ENCODE peak calls at places on chromosomes 13 and 19, in nine cellular contexts. L is CD8-positive, alpha-beta T cell; D is K562; B is neuronal stem cell; R is aorta; E is psoas muscle; G is heart right ventricle; V is caudate nucleus; W is coronary artery. Z is an unnamed sample.

GRCh38 chr13:85896516-85897450 is 97.6 kb upstream of the SLITRK6 start:
- DNase-seq in R (no peak), B (no peak), E (no peak), W (no peak), G (no peak), L (no peak), D (no peak), V (no peak), Z (no peak)

GRCh38 chr13:111919826-111920225 is 147.1 kb upstream of the SOX1 start:
- DNase-seq in D (no peak), L (no peak), R (no peak), E (no peak), V (no peak), B (no peak), W (peak), G (no peak), Z (no peak)

GRCh38 chr13:98856983-98857382 is 104.5 kb upstream of the SLC15A1 start:
- DNase-seq in E (no peak), B (no peak), L (no peak), G (no peak), D (no peak), V (no peak), R (no peak), W (no peak), Z (peak)

GRCh38 chr19:2797280-2797679 is 12.0 kb downstream of the THOP1 start:
- DNase-seq in W (no peak), E (no peak), L (no peak), V (no peak), D (no peak), R (no peak), B (no peak), G (no peak), Z (no peak)

GRCh38 chr19:13029301-13029880 is 34.1 kb downstream of the NFIX start:
- DNase-seq in W (no peak), L (no peak), R (no peak), D (no peak), V (no peak), E (no peak), G (no peak), B (no peak), Z (no peak)

GRCh38 chr13:100646030-100646673 is 28.4 kb downstream of the TMTC4 start:
- DNase-seq in D (peak), W (no peak), G (no peak), R (no peak), V (peak), L (no peak), E (no peak), B (no peak), Z (peak)

GRCh38 chr13:44307844-44308243 is 65.8 kb upstream of the SERP2 start:
- DNase-seq in D (no peak), L (no peak), B (no peak), R (no peak), G (no peak), W (peak), V (no peak), E (no peak), Z (no peak)

GRCh38 chr19:39810424-39810823 is 23.5 kb downstream of the DYRK1B start:
- DNase-seq in G (no peak), V (no peak), W (no peak), B (no peak), E (no peak), R (no peak), D (no peak), L (no peak), Z (no peak)

GRCh38 chr19:808176-808741 is 11.0 kb downstream of the PTBP1 start:
- DNase-seq in V (no peak), R (no peak), B (no peak), W (no peak), D (peak), G (no peak), E (no peak), L (no peak), Z (no peak)

GRCh38 chr13:49225358-49226042 is 5.4 kb downstream of the MLNR start:
- DNase-seq in E (no peak), R (no peak), W (no peak), G (no peak), B (no peak), L (no peak), D (no peak), V (no peak), Z (no peak)

GRCh38 chr19:40365010-40365409 is 16.5 kb downstream of the PLD3 start:
- DNase-seq in R (no peak), V (no peak), D (no peak), W (no peak), L (no peak), E (no peak), G (no peak), B (no peak), Z (no peak)

GRCh38 chr19:5665781-5666513 is 14.4 kb downstream of the MICOS13 start:
- DNase-seq in R (no peak), L (no peak), G (no peak), W (no peak), D (peak), E (no peak), V (no peak), B (no peak), Z (no peak)

GRCh38 chr19:46435009-46435408 is 6.3 kb upstream of the PNMA8C start:
- DNase-seq in L (no peak), B (no peak), G (no peak), W (no peak), E (no peak), R (no peak), D (no peak), V (no peak), Z (peak)

GRCh38 chr13:58397596-58398387 is 766.2 kb downstream of the PCDH17 start:
- DNase-seq in E (no peak), B (no peak), V (no peak), W (no peak), G (no peak), D (no peak), L (no peak), R (no peak), Z (no peak)

GRCh38 chr13:97165527-97166425 is 56.4 kb upstream of the MBNL2 start:
- DNase-seq in G (no peak), R (no peak), D (no peak), L (no peak), W (no peak), B (no peak), V (no peak), E (no peak), Z (no peak)

GRCh38 chr13:113758651-113759524 is at the start of gene TMEM255B:
- DNase-seq in V (peak), R (peak), B (peak), G (peak), L (peak), D (peak), E (peak), W (peak), Z (peak)

GRCh38 chr19:58559275-58560006 is 1.0 kb upstream of the UBE2M start:
- DNase-seq in D (peak), R (peak), G (peak), E (peak), B (peak), W (peak), V (no peak), L (no peak), Z (no peak)

GRCh38 chr13:101289764-101290163 is 126.5 kb downstream of the NALCN start:
- DNase-seq in G (no peak), W (no peak), L (no peak), E (no peak), V (no peak), B (peak), D (no peak), R (no peak), Z (peak)

GRCh38 chr19:5337886-5338595 is 2.6 kb downstream of the PTPRS start:
- DNase-seq in V (no peak), D (no peak), B (no peak), L (no peak), R (no peak), G (no peak), E (no peak), W (no peak), Z (no peak)

GRCh38 chr19:50669319-50670101 is 20.3 kb downstream of the C19orf81 start:
- DNase-seq in E (no peak), W (no peak), G (no peak), B (no peak), V (no peak), L (no peak), D (peak), R (no peak), Z (no peak)

GRCh38 chr19:435707-436412 is 25.0 kb downstream of the SHC2 start:
- DNase-seq in D (no peak), B (no peak), E (no peak), V (no peak), W (no peak), G (no peak), L (no peak), R (no peak), Z (no peak)

GRCh38 chr19:41861846-41862245 is 1.8 kb downstream of the RPS19 start:
- DNase-seq in E (peak), L (no peak), B (no peak), V (no peak), G (no peak), D (no peak), R (no peak), W (no peak), Z (no peak)

GRCh38 chr19:33098023-33098652 is 17.2 kb downstream of the GPATCH1 start:
- DNase-seq in B (no peak), V (no peak), L (no peak), G (no peak), E (no peak), W (no peak), D (no peak), R (no peak), Z (no peak)

GRCh38 chr19:7705387-7706187 is 3.7 kb upstream of the FCER2 start:
- DNase-seq in V (no peak), E (peak), B (no peak), D (no peak), L (peak), G (peak), R (peak), W (no peak), Z (peak)

DNA sequence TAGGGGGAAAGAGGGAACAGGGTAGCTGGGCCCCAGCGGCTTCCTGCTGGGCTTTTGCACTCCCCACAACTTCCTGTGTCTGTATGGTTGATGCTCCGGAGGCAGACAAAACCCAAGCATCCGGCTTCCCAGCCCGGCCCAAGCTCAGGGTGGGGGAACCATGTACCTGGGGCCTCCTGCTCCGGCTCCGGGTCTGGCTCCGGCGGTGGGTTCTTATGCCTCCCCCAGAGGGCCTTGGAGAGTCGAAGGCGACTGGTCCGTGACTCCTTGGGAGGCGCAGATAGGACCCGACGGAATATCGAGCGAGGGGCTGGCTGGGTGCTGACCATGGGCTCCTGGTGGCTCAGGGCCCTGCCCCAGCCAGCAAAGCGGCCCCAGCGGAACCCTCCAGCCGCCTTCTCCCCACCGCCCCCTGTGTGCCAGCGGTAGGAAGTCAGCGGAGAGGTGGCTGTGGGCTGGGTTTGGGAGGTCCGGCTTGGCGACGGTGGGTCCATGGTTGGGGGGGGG is 426 bp downstream of the RASAL3 start:
- DNase-seq in D (no peak), W (no peak), V (no peak), L (peak), E (peak), G (no peak), B (no peak), R (peak), Z (no peak)
- H3K27ac ChIP-seq in D (no peak), W (peak), V (no peak), L (peak), E (no peak), G (peak), B (no peak), R (no peak), Z (peak)

DNA sequence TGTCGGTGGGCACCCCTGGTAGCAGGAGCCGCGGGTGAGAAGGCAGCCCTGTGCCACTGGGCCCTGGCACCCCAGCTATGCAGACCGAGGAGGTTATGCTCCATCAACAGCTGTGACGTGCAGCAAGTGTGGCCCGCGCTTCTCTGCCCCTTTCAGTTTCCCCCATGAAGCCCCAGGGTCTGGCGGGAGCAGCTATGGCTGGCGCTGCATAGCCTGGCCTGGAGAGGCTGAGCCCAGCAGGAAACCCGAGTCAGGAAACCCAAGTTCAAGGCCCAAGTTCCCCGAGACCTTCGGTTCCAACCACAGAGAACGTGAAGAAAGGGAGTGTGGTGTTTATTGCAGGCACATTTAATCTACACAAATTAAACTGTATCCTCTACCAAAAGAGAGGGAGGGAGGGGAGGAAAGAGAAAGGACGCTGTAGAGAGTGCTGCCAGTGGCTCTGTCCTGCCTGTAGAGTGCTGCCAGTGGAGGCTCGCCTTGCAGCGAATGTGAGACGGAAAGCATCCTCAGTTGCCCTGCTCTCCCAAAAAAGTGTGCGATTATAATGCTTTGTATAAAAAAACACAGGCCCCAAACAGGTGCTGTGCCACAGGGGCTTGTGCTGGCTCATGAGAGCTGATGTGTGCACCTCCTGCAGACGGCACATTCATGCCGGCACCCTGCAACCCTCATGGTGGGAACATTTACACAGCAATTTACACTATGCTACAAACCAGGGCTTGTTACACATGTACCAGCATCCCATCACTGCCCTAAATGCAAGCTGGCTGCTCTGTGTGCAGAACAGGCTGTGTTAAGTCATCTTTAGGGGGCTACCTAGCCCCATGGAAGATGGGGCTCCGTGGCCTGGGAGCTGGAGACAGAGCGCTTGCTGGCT is 16.3 kb downstream of the POP4 start:
- DNase-seq in E (peak), B (no peak), L (no peak), G (no peak), D (no peak), W (no peak), R (no peak), V (no peak), Z (no peak)
- H3K27ac ChIP-seq in E (no peak), B (no peak), L (peak), G (no peak), D (no peak), W (no peak), R (no peak), V (no peak), Z (no peak)

GRCh38 chr19:37466798-37467607 is at the start of gene ZNF569:
- DNase-seq in L (peak), G (peak), E (peak), V (peak), R (peak), W (peak), D (peak), B (peak), Z (peak)

GRCh38 chr19:37467608-37468090 is 405 bp upstream of the ZNF569 start:
- DNase-seq in R (no peak), G (peak), E (no peak), D (no peak), V (no peak), L (no peak), W (no peak), B (no peak), Z (peak)

GRCh38 chr19:37468961-37469777 is at the start of gene ZNF570:
- DNase-seq in B (peak), L (peak), V (peak), G (peak), E (peak), R (peak), W (peak), D (peak), Z (peak)

GRCh38 chr19:37470216-37470615 is 1.1 kb downstream of the ZNF570 start:
- DNase-seq in W (no peak), D (no peak), R (no peak), L (no peak), E (no peak), G (no peak), V (no peak), B (no peak), Z (no peak)

GRCh38 chr19:37466277-37466797 is 907 bp downstream of the ZNF569 start:
- DNase-seq in B (no peak), G (no peak), R (no peak), L (no peak), D (no peak), W (no peak), E (no peak), V (no peak), Z (no peak)
- H3K27ac ChIP-seq in B (no peak), G (peak), R (no peak), L (peak), D (peak), W (peak), E (peak), V (peak), Z (peak)

DNA sequence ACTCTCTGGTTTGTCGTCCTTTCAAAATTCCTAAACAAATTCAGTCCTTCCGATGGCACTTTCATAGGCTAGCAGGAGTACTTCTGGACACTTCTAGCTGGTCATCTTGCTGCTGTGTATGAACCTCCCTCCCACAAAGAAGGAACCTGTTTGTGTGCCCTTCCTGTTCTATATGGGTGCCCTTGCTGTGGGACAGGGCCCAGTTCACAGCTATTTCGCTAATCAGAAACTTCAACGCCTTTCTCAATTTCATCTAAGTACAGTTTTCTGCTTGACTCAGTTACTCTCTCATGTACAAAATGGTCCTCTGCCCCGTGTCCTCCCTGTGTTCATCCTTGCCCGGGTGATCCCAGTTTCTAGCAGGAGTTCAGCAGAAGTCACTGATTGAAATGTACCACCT is 96.1 kb downstream of the STARD13 start:
- DNase-seq in G (no peak), D (no peak), E (no peak), W (no peak), R (no peak), V (no peak), B (no peak), L (no peak), Z (no peak)
- H3K27ac ChIP-seq in G (peak), D (no peak), E (no peak), W (peak), R (no peak), V (no peak), B (no peak), L (no peak), Z (no peak)

GRCh38 chr13:33242984-33243617 is 42.5 kb downstream of the STARD13 start:
- DNase-seq in D (no peak), G (no peak), V (no peak), B (no peak), L (no peak), R (no peak), W (no peak), E (no peak), Z (no peak)
- H3K27ac ChIP-seq in D (no peak), G (no peak), V (no peak), B (no peak), L (no peak), R (no peak), W (no peak), E (no peak), Z (no peak)

GRCh38 chr13:20498129-20498528 is 27.5 kb downstream of the CRYL1 start:
- DNase-seq in W (no peak), D (no peak), E (no peak), G (no peak), R (no peak), B (no peak), V (no peak), L (no peak), Z (no peak)
- H3K27ac ChIP-seq in W (no peak), D (no peak), E (no peak), G (no peak), R (no peak), B (no peak), V (no peak), L (no peak), Z (no peak)

GRCh38 chr19:16074488-16075365 is 1.6 kb upstream of the TPM4 start:
- DNase-seq in B (no peak), E (no peak), D (no peak), L (no peak), R (peak), G (no peak), V (no peak), W (no peak), Z (no peak)
- H3K27ac ChIP-seq in B (no peak), E (peak), D (no peak), L (no peak), R (peak), G (peak), V (no peak), W (peak), Z (peak)

Z was measured in substantia nigra.